ENCODE peak calls at places on chromosomes 5 and 9, in seven cellular contexts. Q is thyroid gland, J is suprapubic skin, C is A549, F is K562, A is tibial nerve, O is sigmoid colon. N is an unnamed sample.

GRCh38 chr5:169893010-169893409 is 87.3 kb downstream of the INSYN2B start:
- DNase-seq in Q (no peak), J (no peak), C (no peak), F (no peak), A (no peak), O (no peak), N (no peak)

GRCh38 chr9:131676431-131676972 is 63.4 kb downstream of the RAPGEF1 start:
- DNase-seq in Q (peak), J (no peak), C (no peak), F (no peak), A (no peak), O (no peak), N (no peak)

GRCh38 chr9:133750927-133751649 is 12.9 kb upstream of the SARDH start:
- DNase-seq in Q (no peak), J (no peak), C (no peak), F (no peak), A (no peak), O (peak), N (no peak)

GRCh38 chr5:125409101-125409495 is 662.7 kb upstream of the ZNF608 start:
- DNase-seq in Q (no peak), J (no peak), C (peak), F (no peak), A (no peak), O (no peak), N (no peak)

GRCh38 chr5:18772475-18772874 is 1138.2 kb downstream of the TAF11L14 start:
- DNase-seq in Q (no peak), J (no peak), C (peak), F (no peak), A (no peak), O (no peak), N (no peak)

GRCh38 chr9:37617837-37618236 is 25.4 kb upstream of the TOMM5 start:
- DNase-seq in Q (no peak), J (no peak), C (no peak), F (no peak), A (no peak), O (no peak), N (peak)

GRCh38 chr5:114206640-114207039 is 155.2 kb upstream of the KCNN2 start:
- DNase-seq in Q (no peak), J (no peak), C (no peak), F (no peak), A (no peak), O (no peak), N (no peak)

GRCh38 chr5:168404366-168404765 is 81.9 kb upstream of the RARS1 start:
- DNase-seq in Q (no peak), J (no peak), C (no peak), F (no peak), A (no peak), O (no peak), N (peak)

DNA sequence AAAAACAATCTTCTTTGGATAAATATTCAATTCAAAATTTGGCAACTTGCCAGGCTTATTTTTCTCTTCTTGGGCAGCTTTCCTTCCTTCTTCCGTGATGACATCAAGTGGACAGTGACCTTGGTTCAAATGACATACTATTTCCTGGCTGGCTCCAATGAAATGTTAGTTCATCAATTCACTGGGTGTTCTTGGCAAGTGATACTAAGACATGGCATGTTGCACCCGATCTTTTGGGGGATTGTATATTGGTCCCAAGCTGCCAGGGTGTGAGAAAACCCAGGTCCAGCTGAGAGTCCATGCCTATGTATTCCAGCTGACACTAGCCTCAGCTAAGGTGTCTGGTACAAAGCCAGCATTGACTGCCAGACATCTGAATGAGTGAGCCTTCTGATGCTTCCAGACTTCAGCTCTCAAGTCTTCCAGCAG is 252.9 kb downstream of the MAT2B start:
- DNase-seq in Q (no peak), J (no peak), C (no peak), F (no peak), A (no peak), O (no peak), N (no peak)
- TF ChIP-seq POLR2A in Q (no peak), J (no peak), C (no peak), F (no peak), A (no peak), O (no peak), N (no peak)

GRCh38 chr9:69076550-69076949 is 41.0 kb downstream of the FXN start:
- DNase-seq in Q (peak), J (no peak), C (no peak), F (no peak), A (no peak), O (no peak), N (no peak)

GRCh38 chr9:69079186-69079585 is 43.6 kb downstream of the FXN start:
- DNase-seq in Q (no peak), J (no peak), C (no peak), F (no peak), A (no peak), O (no peak), N (no peak)

GRCh38 chr9:69081261-69081660 is 45.7 kb downstream of the FXN start:
- DNase-seq in Q (no peak), J (no peak), C (no peak), F (no peak), A (no peak), O (no peak), N (no peak)

GRCh38 chr9:69078069-69078468 is 42.5 kb downstream of the FXN start:
- DNase-seq in Q (no peak), J (no peak), C (no peak), F (no peak), A (no peak), O (no peak), N (no peak)

GRCh38 chr9:69078581-69078980 is 43.0 kb downstream of the FXN start:
- DNase-seq in Q (peak), J (no peak), C (no peak), F (no peak), A (peak), O (peak), N (no peak)
- TF ChIP-seq POLR2A in Q (no peak), J (no peak), C (no peak), F (no peak), A (no peak), O (no peak), N (no peak)

GRCh38 chr9:4982720-4983482 is 2.2 kb upstream of the JAK2 start:
- DNase-seq in Q (no peak), J (no peak), C (no peak), F (no peak), A (no peak), O (no peak), N (no peak)
- TF ChIP-seq POLR2A in Q (no peak), J (no peak), C (no peak), F (no peak), A (no peak), O (no peak), N (no peak)

GRCh38 chr9:93096131-93096802 is at the start of gene CARD19:
- DNase-seq in Q (peak), J (no peak), C (peak), F (peak), A (peak), O (peak), N (peak)
- TF ChIP-seq POLR2A in Q (peak), J (peak), C (peak), F (no peak), A (peak), O (peak), N (peak)

GRCh38 chr9:106918825-106919509 is 56.0 kb downstream of the ZNF462 start:
- DNase-seq in Q (no peak), J (no peak), C (no peak), F (no peak), A (no peak), O (no peak), N (no peak)

GRCh38 chr9:106920091-106920490 is 57.1 kb downstream of the ZNF462 start:
- DNase-seq in Q (no peak), J (no peak), C (no peak), F (no peak), A (no peak), O (no peak), N (no peak)

GRCh38 chr9:106921989-106922388 is 59.0 kb downstream of the ZNF462 start:
- DNase-seq in Q (no peak), J (no peak), C (no peak), F (no peak), A (no peak), O (no peak), N (no peak)

GRCh38 chr9:106920701-106921283 is 57.8 kb downstream of the ZNF462 start:
- DNase-seq in Q (no peak), J (no peak), C (no peak), F (no peak), A (no peak), O (no peak), N (no peak)

DNA sequence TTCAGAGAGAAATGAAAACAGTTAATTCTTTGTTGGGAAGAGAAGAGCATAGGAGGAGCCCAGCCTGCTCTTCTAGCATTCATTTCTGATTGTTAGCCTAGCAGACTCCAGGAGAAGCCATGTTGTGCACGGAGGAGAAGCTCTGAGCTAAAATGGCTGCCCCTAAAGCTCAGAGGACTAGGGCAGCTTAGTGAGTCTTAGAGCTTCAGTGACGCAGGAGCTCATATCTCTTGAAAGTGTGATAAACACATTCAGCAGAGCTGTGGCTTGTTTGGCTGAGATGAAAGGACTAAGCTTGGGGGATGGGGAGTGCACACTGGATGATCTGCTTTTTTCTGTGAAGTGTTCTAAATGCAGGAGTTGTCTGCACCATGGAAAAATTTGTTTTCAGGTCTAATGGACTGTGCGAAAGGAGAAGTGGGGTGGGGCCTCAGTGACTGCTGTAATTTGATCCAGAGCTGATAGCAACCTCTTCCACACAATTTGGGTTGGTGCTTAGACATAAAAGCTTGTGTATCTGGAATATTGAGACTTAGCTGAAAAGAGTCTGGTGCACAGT is 58.5 kb downstream of the ZNF462 start:
- DNase-seq in Q (peak), J (no peak), C (no peak), F (no peak), A (peak), O (no peak), N (no peak)
- TF ChIP-seq POLR2A in Q (peak), J (no peak), C (no peak), F (no peak), A (no peak), O (no peak), N (no peak)

GRCh38 chr9:124008307-124008854 is 3.2 kb upstream of the LHX2 start:
- DNase-seq in Q (no peak), J (no peak), C (no peak), F (no peak), A (no peak), O (no peak), N (no peak)

GRCh38 chr9:124009835-124010226 is 1.7 kb upstream of the LHX2 start:
- DNase-seq in Q (no peak), J (no peak), C (no peak), F (no peak), A (no peak), O (no peak), N (no peak)

GRCh38 chr9:124010303-124010664 is 1.3 kb upstream of the LHX2 start:
- DNase-seq in Q (no peak), J (no peak), C (no peak), F (no peak), A (no peak), O (no peak), N (no peak)

GRCh38 chr9:124007468-124008306 is 3.9 kb upstream of the LHX2 start:
- DNase-seq in Q (no peak), J (no peak), C (no peak), F (no peak), A (no peak), O (no peak), N (no peak)

GRCh38 chr9:124008855-124009834 is 2.4 kb upstream of the LHX2 start:
- DNase-seq in Q (no peak), J (no peak), C (no peak), F (no peak), A (no peak), O (no peak), N (no peak)
- TF ChIP-seq POLR2A in Q (no peak), J (no peak), C (no peak), F (no peak), A (no peak), O (no peak), N (peak)

DNA sequence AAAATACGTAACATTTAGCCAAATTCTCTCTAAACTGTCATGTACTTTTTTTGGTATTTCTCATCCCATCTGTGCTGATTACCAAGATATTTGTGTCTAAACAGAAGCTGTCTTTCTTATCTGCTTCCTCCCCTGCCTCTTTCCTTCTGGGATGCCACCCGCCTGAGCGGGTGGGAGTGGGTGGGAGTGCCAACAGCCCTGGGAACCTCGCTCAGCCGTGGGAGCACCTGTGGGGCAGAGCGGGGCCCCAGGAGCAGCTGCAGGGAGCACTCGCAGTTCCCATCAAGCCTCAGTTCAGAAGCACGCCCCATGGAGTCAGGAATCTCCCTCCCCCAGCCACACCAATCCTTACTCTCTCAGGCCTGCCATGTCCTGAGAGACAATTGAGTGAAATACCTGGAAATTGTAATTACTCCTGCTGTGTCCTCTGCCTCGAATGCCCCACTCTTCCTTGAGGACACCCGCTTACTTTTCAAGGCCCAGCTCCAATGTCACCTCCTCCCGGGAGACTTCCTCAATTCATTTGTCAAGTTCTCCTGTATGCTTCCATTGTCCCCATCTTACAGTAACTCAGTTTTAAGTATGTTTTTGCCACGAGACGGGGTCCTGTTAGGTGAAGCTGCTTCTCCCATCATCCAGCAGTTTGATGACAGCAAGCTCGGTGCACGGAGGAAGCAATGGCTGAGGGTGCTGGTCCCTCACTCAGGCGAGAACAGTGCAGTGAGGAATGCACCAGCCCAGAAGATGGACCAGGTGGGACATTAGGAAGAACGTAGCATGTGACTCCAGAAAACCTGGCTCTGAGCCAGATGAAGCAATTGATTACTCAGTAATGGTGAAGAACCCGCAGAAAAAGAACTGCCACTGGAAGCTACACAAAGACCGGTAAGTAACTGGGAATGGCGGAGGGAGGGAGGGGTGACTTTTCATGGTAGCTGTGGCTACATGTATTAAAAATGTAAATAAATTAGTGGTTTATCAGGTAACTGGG is 275.0 kb downstream of the DENND1A start:
- DNase-seq in Q (no peak), J (no peak), C (no peak), F (peak), A (no peak), O (no peak), N (no peak)
- TF ChIP-seq POLR2A in Q (no peak), J (no peak), C (no peak), F (no peak), A (no peak), O (no peak), N (no peak)

N was measured in H54.